ENCODE peak calls at places on chromosomes 4 and X, in eight cellular contexts. F, D, Z, R, M, Q, C and W are unnamed samples. For H3K9me3, the result is how much of the 10 kb centered on the place peaks cover.

GRCh38 chr4:123325241-123325681 is 71.3 kb upstream of the SPRY1 start:
- DNase-seq in C (no peak), Z (no peak), Q (no peak), M (no peak), F (no peak), D (no peak), R (no peak), W (peak)

GRCh38 chr4:178142724-178143123 is 700.5 kb upstream of the AGA start:
- DNase-seq in R (no peak), D (peak), F (no peak), Q (no peak), C (no peak), Z (no peak), M (no peak), W (peak)

GRCh38 chr4:88216395-88216794 is 58.0 kb upstream of the ABCG2 start:
- DNase-seq in F (no peak), R (no peak), C (no peak), M (no peak), Z (no peak), D (no peak), Q (no peak), W (no peak)

GRCh38 chr4:109729563-109730293 is at the start of gene PLA2G12A:
- DNase-seq in Q (peak), Z (peak), M (peak), R (peak), C (peak), F (peak), D (peak), W (peak)

GRCh38 chr4:87026795-87027495 is 92.1 kb downstream of the AFF1 start:
- DNase-seq in Q (no peak), R (no peak), M (no peak), D (no peak), F (no peak), Z (no peak), C (no peak), W (no peak)

GRCh38 chr4:95898226-95898625 is 58.3 kb downstream of the PDHA2 start:
- DNase-seq in R (no peak), D (no peak), M (no peak), F (no peak), Z (no peak), Q (no peak), C (no peak), W (no peak)

GRCh38 chr4:94833394-94833793 is 75.6 kb downstream of the BMPR1B start:
- DNase-seq in D (no peak), M (no peak), C (no peak), Z (no peak), F (no peak), Q (no peak), R (no peak), W (no peak)

GRCh38 chr4:183941964-183942363 is 36.9 kb downstream of the STOX2 start:
- DNase-seq in M (no peak), D (no peak), Z (no peak), R (no peak), C (no peak), Q (no peak), F (no peak), W (no peak)

GRCh38 chrX:19007011-19007410 is 23.1 kb upstream of the PHKA2 start:
- DNase-seq in D (no peak), C (no peak), Z (no peak), R (no peak), F (no peak), M (no peak), Q (no peak), W (no peak)

GRCh38 chr4:96354036-96354712 is 514.3 kb downstream of the PDHA2 start:
- DNase-seq in D (no peak), Z (no peak), C (no peak), M (no peak), Q (no peak), F (peak), R (no peak), W (no peak)

GRCh38 chrX:144494069-144494468 is 610.2 kb downstream of the UBE2NL start:
- DNase-seq in R (no peak), F (no peak), Q (no peak), Z (no peak), C (no peak), D (no peak), M (no peak), W (no peak)

GRCh38 chr4:1192493-1193205 is 20.3 kb upstream of the SPON2 start:
- DNase-seq in M (no peak), R (no peak), Q (peak), F (no peak), C (no peak), D (peak), Z (peak), W (peak)

GRCh38 chr4:169383724-169384123 is 113.0 kb upstream of the SH3RF1 start:
- DNase-seq in M (no peak), D (no peak), Z (no peak), R (no peak), Q (no peak), F (no peak), C (no peak), W (no peak)

GRCh38 chr4:109671350-109671749 is 31.9 kb downstream of the CASP6 start:
- DNase-seq in M (no peak), Z (no peak), R (no peak), D (no peak), C (no peak), Q (no peak), F (no peak), W (no peak)

GRCh38 chr4:166073783-166074182 is 200.7 kb downstream of the TLL1 start:
- DNase-seq in C (no peak), Z (no peak), D (no peak), M (no peak), F (no peak), Q (no peak), R (no peak), W (no peak)

GRCh38 chr4:108255203-108255747 is 86.5 kb upstream of the LEF1 start:
- DNase-seq in C (no peak), D (no peak), F (peak), R (no peak), Q (no peak), Z (no peak), M (no peak), W (no peak)

GRCh38 chr4:62269918-62270317 is 1069.8 kb downstream of the ADGRL3 start:
- DNase-seq in Z (no peak), Q (no peak), R (no peak), C (no peak), M (no peak), F (no peak), D (no peak), W (no peak)

GRCh38 chr4:138958519-138958918 is 57.1 kb upstream of the NOCT start:
- DNase-seq in M (no peak), R (no peak), D (no peak), C (no peak), F (no peak), Q (no peak), Z (no peak), W (no peak)

GRCh38 chrX:154294791-154295580 is at the start of gene TEX28:
- DNase-seq in Q (no peak), R (no peak), F (no peak), D (no peak), M (no peak), C (no peak), Z (no peak), W (no peak)

GRCh38 chr4:85720736-85721135 is 245.8 kb downstream of the ARHGAP24 start:
- DNase-seq in R (no peak), Z (no peak), D (no peak), Q (no peak), F (no peak), M (no peak), C (no peak), W (peak)

GRCh38 chrX:8548446-8548845 is 83.8 kb downstream of the VCX3B start:
- DNase-seq in Q (no peak), D (no peak), Z (no peak), M (no peak), C (no peak), R (no peak), F (no peak), W (no peak)

GRCh38 chr4:121934635-121935034 is 17.2 kb downstream of the TRPC3 start:
- DNase-seq in Z (no peak), C (no peak), M (no peak), Q (no peak), D (no peak), F (no peak), R (no peak), W (no peak)

GRCh38 chrX:115898382-115899001 is 272.1 kb upstream of the AGTR2 start:
- DNase-seq in D (no peak), F (peak), R (no peak), Q (no peak), C (peak), Z (no peak), M (peak), W (no peak)

GRCh38 chrX:25976683-25977310 is 161.3 kb upstream of the MAGEB18 start:
- DNase-seq in C (no peak), Q (no peak), R (no peak), D (no peak), Z (no peak), F (peak), M (no peak), W (no peak)

GRCh38 chr4:173417833-173418232 is 18.9 kb upstream of the SCRG1 start:
- DNase-seq in Z (no peak), C (no peak), Q (no peak), M (no peak), F (no peak), D (no peak), R (no peak), W (no peak)

GRCh38 chr4:55080174-55080865 is 45.1 kb downstream of the KDR start:
- DNase-seq in R (no peak), D (no peak), C (no peak), Q (no peak), M (no peak), Z (no peak), F (peak), W (peak)
- H3K4me3 ChIP-seq in R (peak), D (no peak), C (no peak), Q (no peak), M (no peak), Z (no peak), F (no peak), W (no peak)

GRCh38 chr4:175091649-175092048 is 173.5 kb downstream of the ADAM29 start:
- DNase-seq in F (no peak), Z (no peak), Q (no peak), D (no peak), R (no peak), C (no peak), M (no peak), W (no peak)
- H3K9me3 ChIP-seq in F (under half), Z (under half), Q (under half), D (under half), R (under half), C (under half), M (under half), W (under half)

GRCh38 chrX:110004210-110004609 is 1.3 kb downstream of the TMEM164 start:
- DNase-seq in R (no peak), Q (peak), Z (no peak), C (no peak), M (no peak), D (no peak), F (no peak), W (no peak)
- H3K4me3 ChIP-seq in R (peak), Q (peak), Z (no peak), C (no peak), M (no peak), D (peak), F (no peak), W (no peak)

GRCh38 chrX:155985208-155985607 is 12.3 kb upstream of the IL9R start:
- DNase-seq in F (no peak), M (no peak), R (no peak), C (no peak), Z (no peak), Q (no peak), D (no peak), W (no peak)

GRCh38 chrX:155983326-155983725 is 14.2 kb upstream of the IL9R start:
- DNase-seq in M (no peak), F (no peak), R (no peak), C (no peak), Z (no peak), Q (no peak), D (no peak), W (no peak)
- H3K9me3 ChIP-seq in M (under half), F (under half), R (under half), C (under half), Z (under half), Q (under half), D (under half), W (under half)

GRCh38 chrX:100745806-100746537 is 14.1 kb upstream of the SYTL4 start:
- DNase-seq in Z (no peak), D (no peak), R (no peak), Q (no peak), C (no peak), F (no peak), M (no peak), W (no peak)

GRCh38 chrX:100748133-100748532 is 16.2 kb upstream of the SYTL4 start:
- DNase-seq in Z (no peak), C (peak), R (no peak), D (no peak), M (no peak), Q (no peak), F (no peak), W (no peak)

GRCh38 chrX:100743009-100743615 is 11.2 kb upstream of the SYTL4 start:
- DNase-seq in F (no peak), C (no peak), M (no peak), Z (no peak), D (no peak), R (no peak), Q (no peak), W (no peak)

GRCh38 chrX:100747090-100747489 is 15.2 kb upstream of the SYTL4 start:
- DNase-seq in F (no peak), R (no peak), C (no peak), M (no peak), Z (no peak), D (no peak), Q (no peak), W (no peak)

GRCh38 chrX:100745205-100745604 is 13.3 kb upstream of the SYTL4 start:
- DNase-seq in F (no peak), R (no peak), M (no peak), Z (no peak), Q (no peak), C (no peak), D (no peak), W (no peak)
- H3K4me3 ChIP-seq in F (no peak), R (no peak), M (no peak), Z (no peak), Q (no peak), C (no peak), D (no peak), W (no peak)

GRCh38 chr4:54238389-54238788 is 9.3 kb downstream of the PDGFRA start:
- DNase-seq in Q (no peak), C (no peak), Z (no peak), M (no peak), F (no peak), D (no peak), R (no peak), W (no peak)
- H3K9me3 ChIP-seq in Q (under half), C (under half), Z (under half), M (under half), F (under half), D (under half), R (under half), W (under half)

GRCh38 chrX:131709553-131709952 is 165.7 kb downstream of the OR13H1 start:
- DNase-seq in D (no peak), C (no peak), R (no peak), Q (no peak), M (no peak), F (no peak), Z (no peak), W (no peak)

DNA sequence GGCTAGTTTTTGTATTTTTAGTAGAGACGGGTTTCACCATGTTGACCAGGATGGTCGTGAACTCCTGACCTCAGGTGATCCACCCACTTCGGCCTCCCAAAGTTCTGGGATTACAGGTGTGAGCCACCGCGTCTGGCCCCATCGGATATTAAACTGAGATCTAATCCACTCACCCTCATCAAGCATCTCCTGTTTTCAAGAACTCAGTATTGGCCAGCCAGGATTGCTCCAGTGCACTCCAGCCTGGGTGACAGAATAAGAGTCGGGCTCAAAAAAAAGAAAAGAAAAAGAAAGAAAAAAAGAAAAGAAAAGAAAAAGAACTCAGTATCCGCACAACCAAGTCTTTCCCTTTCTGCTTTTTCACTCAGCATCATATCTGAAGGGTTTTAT is 167.6 kb downstream of the OR13H1 start:
- DNase-seq in F (no peak), Q (no peak), M (no peak), Z (no peak), R (no peak), D (no peak), C (no peak), W (no peak)
- H3K4me3 ChIP-seq in F (no peak), Q (peak), M (no peak), Z (no peak), R (no peak), D (no peak), C (no peak), W (no peak)

GRCh38 chrX:64377753-64378152 is 17.5 kb downstream of the MTMR8 start:
- DNase-seq in Q (no peak), Z (no peak), F (no peak), R (no peak), C (no peak), D (no peak), M (no peak), W (no peak)

GRCh38 chrX:64379924-64380323 is 15.3 kb downstream of the MTMR8 start:
- DNase-seq in Z (no peak), F (no peak), Q (no peak), C (no peak), D (no peak), M (no peak), R (no peak), W (no peak)
- H3K9me3 ChIP-seq in Z (under half), F (under half), Q (under half), C (under half), D (half or more), M (under half), R (half or more), W (under half)

DNA sequence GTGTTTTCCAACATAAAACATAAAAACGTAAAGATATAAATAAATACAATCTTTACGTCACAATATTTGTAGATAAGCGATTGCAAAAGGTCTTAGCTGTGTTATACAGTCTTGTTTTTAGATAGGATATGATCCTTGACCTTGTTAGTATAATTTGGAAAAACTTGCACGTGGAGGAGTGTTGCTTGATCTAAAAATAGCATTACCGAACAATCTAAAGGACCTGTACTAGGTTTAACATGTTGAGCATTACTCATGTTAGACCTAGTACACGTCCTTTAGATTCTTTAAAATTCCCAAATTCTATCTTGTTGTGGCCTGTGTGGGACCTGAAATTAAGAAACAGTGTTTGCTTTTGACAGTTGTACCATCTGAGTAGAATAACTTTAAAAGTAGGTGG is 1.7 kb downstream of the METAP1 start:
- DNase-seq in D (no peak), Z (no peak), R (no peak), M (no peak), F (peak), C (no peak), Q (no peak), W (no peak)
- H3K4me3 ChIP-seq in D (no peak), Z (no peak), R (peak), M (no peak), F (peak), C (peak), Q (peak), W (peak)